ENCODE peak calls at places on chromosomes 6 and 20, in five cellular contexts. One of them, this sample, is unnamed.

GRCh38 chr6:46932941-46933340 is 11.2 kb upstream of the ADGRF5 start:
- DNase-seq in A549: no peak
- DNase-seq in HepG2: no peak
- DNase-seq in K562: no peak
- DNase-seq in GM12878: no peak
- DNase-seq in this sample: no peak

GRCh38 chr6:157770946-157771345 is 52.1 kb upstream of the SNX9 start:
- DNase-seq in A549: no peak
- DNase-seq in HepG2: no peak
- DNase-seq in K562: no peak
- DNase-seq in GM12878: no peak
- DNase-seq in this sample: no peak

GRCh38 chr6:143860111-143860510 is 4.2 kb upstream of the ZC2HC1B start:
- DNase-seq in A549: no peak
- DNase-seq in HepG2: no peak
- DNase-seq in K562: no peak
- DNase-seq in GM12878: no peak
- DNase-seq in this sample: no peak

GRCh38 chr6:143535189-143535614 is 23.7 kb upstream of the FUCA2 start:
- DNase-seq in A549: no peak
- DNase-seq in HepG2: peak
- DNase-seq in K562: no peak
- DNase-seq in GM12878: no peak
- DNase-seq in this sample: no peak

GRCh38 chr6:44105993-44106740 is 21.1 kb downstream of the MRPL14 start:
- DNase-seq in A549: no peak
- DNase-seq in HepG2: no peak
- DNase-seq in K562: no peak
- DNase-seq in GM12878: no peak
- DNase-seq in this sample: no peak

GRCh38 chr6:144659202-144659731 is 374.1 kb downstream of the UTRN start:
- DNase-seq in A549: no peak
- DNase-seq in HepG2: peak
- DNase-seq in K562: no peak
- DNase-seq in GM12878: no peak
- DNase-seq in this sample: peak

GRCh38 chr6:133945158-133945557 is 7.9 kb upstream of the TBPL1 start:
- DNase-seq in A549: peak
- DNase-seq in HepG2: peak
- DNase-seq in K562: no peak
- DNase-seq in GM12878: no peak
- DNase-seq in this sample: peak

GRCh38 chr6:148501178-148501590 is 158.5 kb downstream of the SASH1 start:
- DNase-seq in A549: peak
- DNase-seq in HepG2: no peak
- DNase-seq in K562: no peak
- DNase-seq in GM12878: no peak
- DNase-seq in this sample: no peak

GRCh38 chr6:44076366-44077200 is 50.7 kb downstream of the MRPL14 start:
- DNase-seq in A549: no peak
- DNase-seq in HepG2: no peak
- DNase-seq in K562: peak
- DNase-seq in GM12878: no peak
- DNase-seq in this sample: no peak

GRCh38 chr20:25076731-25077609 is 5.0 kb downstream of the VSX1 start:
- DNase-seq in A549: peak
- DNase-seq in HepG2: peak
- DNase-seq in K562: no peak
- DNase-seq in GM12878: no peak
- DNase-seq in this sample: no peak

GRCh38 chr6:157033428-157034140 is 256.4 kb downstream of the ARID1B start:
- DNase-seq in A549: no peak
- DNase-seq in HepG2: no peak
- DNase-seq in K562: no peak
- DNase-seq in GM12878: no peak
- DNase-seq in this sample: no peak

GRCh38 chr6:17986656-17987575 is 519 bp downstream of the KIF13A start:
- DNase-seq in A549: peak
- DNase-seq in HepG2: peak
- DNase-seq in K562: peak
- DNase-seq in GM12878: no peak
- DNase-seq in this sample: peak

GRCh38 chr6:131292145-131292938 is 157.1 kb downstream of the AKAP7 start:
- DNase-seq in A549: no peak
- DNase-seq in HepG2: peak
- DNase-seq in K562: no peak
- DNase-seq in GM12878: no peak
- DNase-seq in this sample: no peak

GRCh38 chr6:24969343-24969860 is 33.6 kb upstream of the RIPOR2 start:
- DNase-seq in A549: no peak
- DNase-seq in HepG2: no peak
- DNase-seq in K562: no peak
- DNase-seq in GM12878: no peak
- DNase-seq in this sample: no peak

GRCh38 chr20:53737404-53738038 is 143.9 kb upstream of the ZNF217 start:
- DNase-seq in A549: no peak
- DNase-seq in HepG2: no peak
- DNase-seq in K562: peak
- DNase-seq in GM12878: no peak
- DNase-seq in this sample: no peak

GRCh38 chr6:138499303-138499991 is at the start of gene NHSL1:
- DNase-seq in A549: no peak
- DNase-seq in HepG2: peak
- DNase-seq in K562: no peak
- DNase-seq in GM12878: peak
- DNase-seq in this sample: no peak

DNA sequence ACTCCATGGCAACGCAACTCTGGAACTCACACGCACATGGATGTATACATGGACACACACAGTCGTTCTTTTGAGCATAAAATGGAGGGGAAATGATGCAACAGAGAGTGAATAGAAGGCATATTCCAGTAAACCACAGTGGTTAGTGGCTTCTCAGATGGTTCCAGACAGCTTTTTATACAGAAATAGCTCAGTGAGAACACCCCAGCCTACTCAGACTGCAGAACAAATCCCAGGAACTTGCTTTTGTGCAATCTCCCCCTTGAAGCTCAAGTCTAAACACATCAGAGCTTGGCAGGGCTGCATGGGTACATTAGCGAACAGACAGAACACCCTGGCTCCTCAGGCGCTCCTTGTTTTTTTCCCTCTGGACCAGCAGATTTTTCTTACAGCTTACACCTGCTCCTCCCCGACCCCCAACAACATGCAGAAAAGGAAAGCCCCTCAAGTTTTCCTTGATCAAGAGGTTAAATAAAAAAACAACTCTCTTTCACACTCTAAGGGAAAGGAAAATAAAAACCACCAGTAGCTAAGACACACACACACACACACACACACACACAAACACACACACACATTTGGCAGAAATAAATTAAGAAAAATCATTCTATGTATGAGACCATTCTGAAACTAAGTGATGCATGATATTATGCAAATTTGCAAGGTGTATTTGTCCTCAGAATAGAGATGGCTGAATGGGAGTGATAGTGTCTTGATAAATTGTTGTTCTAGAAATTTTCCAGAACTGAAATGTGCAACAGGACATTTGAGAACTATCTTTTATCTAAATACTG is 51.2 kb upstream of the RANBP9 start:
- DNase-seq in A549: no peak
- DNase-seq in HepG2: no peak
- DNase-seq in K562: no peak
- DNase-seq in GM12878: peak
- DNase-seq in this sample: no peak
- TF ChIP-seq ESRRA in A549: no peak
- TF ChIP-seq ESRRA in HepG2: no peak
- TF ChIP-seq ESRRA in K562: no peak
- TF ChIP-seq ESRRA in GM12878: no peak
- TF ChIP-seq ESRRA in this sample: no peak

DNA sequence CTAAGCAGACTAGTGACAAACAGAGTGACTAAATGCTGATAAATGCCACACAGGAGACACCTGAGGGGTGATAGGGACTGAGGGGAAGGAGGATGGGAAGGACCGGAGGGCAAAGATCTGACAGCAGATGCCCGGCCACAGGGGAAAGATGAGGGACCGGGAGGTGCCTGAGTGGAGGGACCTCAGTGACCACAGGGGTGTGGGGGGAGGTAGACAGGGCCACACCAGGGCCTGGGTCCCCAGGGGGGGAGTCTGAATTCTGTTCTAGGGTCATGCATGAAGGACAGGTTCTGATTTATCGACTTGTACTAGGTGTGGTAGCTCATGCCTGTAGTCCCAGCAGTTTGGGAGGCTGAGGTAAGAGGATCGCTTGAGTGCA is 6.9 kb downstream of the BCAS4 start:
- DNase-seq in A549: no peak
- DNase-seq in HepG2: no peak
- DNase-seq in K562: no peak
- DNase-seq in GM12878: no peak
- DNase-seq in this sample: no peak
- TF ChIP-seq ESRRA in A549: no peak
- TF ChIP-seq ESRRA in HepG2: no peak
- TF ChIP-seq ESRRA in K562: no peak
- TF ChIP-seq ESRRA in GM12878: no peak
- TF ChIP-seq ESRRA in this sample: no peak

DNA sequence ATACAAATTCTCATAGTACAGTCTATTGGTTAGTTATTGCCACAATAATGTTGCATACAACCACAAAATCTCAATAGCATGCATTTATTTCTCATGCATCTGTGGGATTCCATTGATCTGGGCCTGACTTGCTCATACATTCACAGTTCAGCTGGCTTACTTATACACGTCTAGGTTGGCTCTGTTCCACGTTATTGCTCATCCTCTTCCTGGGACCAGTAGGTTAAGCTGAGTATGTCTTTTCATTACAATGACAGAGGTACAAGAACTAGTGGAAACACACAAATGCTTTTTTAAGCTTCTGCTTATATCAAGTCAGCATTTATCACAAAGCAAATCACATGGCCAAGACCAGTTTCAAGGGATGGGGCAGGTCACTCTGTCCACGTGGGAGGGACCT is 485.3 kb upstream of the BTBD3 start:
- DNase-seq in A549: no peak
- DNase-seq in HepG2: no peak
- DNase-seq in K562: no peak
- DNase-seq in GM12878: no peak
- DNase-seq in this sample: no peak
- TF ChIP-seq ESRRA in A549: no peak
- TF ChIP-seq ESRRA in HepG2: no peak
- TF ChIP-seq ESRRA in K562: no peak
- TF ChIP-seq ESRRA in GM12878: no peak
- TF ChIP-seq ESRRA in this sample: no peak

GRCh38 chr20:9485614-9486325 is 28.6 kb upstream of the LAMP5 start:
- DNase-seq in A549: no peak
- DNase-seq in HepG2: no peak
- DNase-seq in K562: no peak
- DNase-seq in GM12878: no peak
- DNase-seq in this sample: no peak

GRCh38 chr20:9478801-9479200 is 35.6 kb upstream of the LAMP5 start:
- DNase-seq in A549: no peak
- DNase-seq in HepG2: no peak
- DNase-seq in K562: no peak
- DNase-seq in GM12878: no peak
- DNase-seq in this sample: no peak

GRCh38 chr20:9483131-9483530 is 31.3 kb upstream of the LAMP5 start:
- DNase-seq in A549: no peak
- DNase-seq in HepG2: no peak
- DNase-seq in K562: no peak
- DNase-seq in GM12878: no peak
- DNase-seq in this sample: no peak

GRCh38 chr20:9480066-9480465 is 34.3 kb upstream of the LAMP5 start:
- DNase-seq in A549: no peak
- DNase-seq in HepG2: no peak
- DNase-seq in K562: no peak
- DNase-seq in GM12878: no peak
- DNase-seq in this sample: no peak

DNA sequence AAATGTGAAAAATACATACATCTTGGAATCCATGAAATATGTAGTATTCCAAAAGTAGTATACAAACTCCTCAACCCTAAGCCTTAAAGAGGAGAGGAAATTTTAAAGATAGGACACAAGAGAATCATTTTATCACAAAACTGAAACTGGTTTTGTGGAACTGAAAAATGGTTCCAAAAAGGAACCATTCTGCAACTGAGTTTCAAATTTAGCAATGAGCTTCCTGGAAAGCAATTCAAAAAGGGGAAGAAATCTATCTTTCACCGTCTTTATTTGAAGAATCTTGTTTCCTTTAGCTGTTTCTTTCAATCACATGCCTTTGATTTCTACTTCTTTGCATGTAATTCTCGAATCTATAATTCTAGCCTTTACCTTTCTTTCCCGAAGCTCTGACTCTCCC is 32.2 kb upstream of the LAMP5 start:
- DNase-seq in A549: no peak
- DNase-seq in HepG2: no peak
- DNase-seq in K562: no peak
- DNase-seq in GM12878: no peak
- DNase-seq in this sample: no peak
- TF ChIP-seq ESRRA in A549: no peak
- TF ChIP-seq ESRRA in HepG2: no peak
- TF ChIP-seq ESRRA in K562: no peak
- TF ChIP-seq ESRRA in GM12878: no peak
- TF ChIP-seq ESRRA in this sample: no peak

GRCh38 chr20:43492101-43492500 is 15.4 kb upstream of the L3MBTL1 start:
- DNase-seq in A549: no peak
- DNase-seq in HepG2: no peak
- DNase-seq in K562: no peak
- DNase-seq in GM12878: peak
- DNase-seq in this sample: no peak
- TF ChIP-seq ESRRA in A549: no peak
- TF ChIP-seq ESRRA in HepG2: no peak
- TF ChIP-seq ESRRA in K562: no peak
- TF ChIP-seq ESRRA in GM12878: no peak
- TF ChIP-seq ESRRA in this sample: no peak

GRCh38 chr20:17621229-17621968 is 51.5 kb downstream of the DSTN start:
- DNase-seq in A549: no peak
- DNase-seq in HepG2: no peak
- DNase-seq in K562: no peak
- DNase-seq in GM12878: no peak
- DNase-seq in this sample: peak
- TF ChIP-seq ESRRA in A549: no peak
- TF ChIP-seq ESRRA in HepG2: no peak
- TF ChIP-seq ESRRA in K562: no peak
- TF ChIP-seq ESRRA in GM12878: no peak
- TF ChIP-seq ESRRA in this sample: no peak

GRCh38 chr6:166277021-166277420 is 31.2 kb downstream of the PRR18 start:
- DNase-seq in A549: no peak
- DNase-seq in HepG2: no peak
- DNase-seq in K562: no peak
- DNase-seq in GM12878: no peak
- DNase-seq in this sample: no peak
- TF ChIP-seq ESRRA in A549: no peak
- TF ChIP-seq ESRRA in HepG2: no peak
- TF ChIP-seq ESRRA in K562: no peak
- TF ChIP-seq ESRRA in GM12878: no peak
- TF ChIP-seq ESRRA in this sample: no peak

GRCh38 chr6:28816909-28817807 is 106.6 kb downstream of the TRIM27 start:
- DNase-seq in A549: peak
- DNase-seq in HepG2: peak
- DNase-seq in K562: peak
- DNase-seq in GM12878: no peak
- DNase-seq in this sample: peak
- TF ChIP-seq ESRRA in A549: no peak
- TF ChIP-seq ESRRA in HepG2: no peak
- TF ChIP-seq ESRRA in K562: no peak
- TF ChIP-seq ESRRA in GM12878: no peak
- TF ChIP-seq ESRRA in this sample: no peak